ENCODE peak calls at places on chromosomes 6 and 20, in eight cellular contexts. N is body of pancreas, Y is tibial nerve, T is Peyer's patch, H is NB4, L is upper lobe of left lung, M is HepG2, C is ovary. U is an unnamed sample.

GRCh38 chr20:31954500-31954899 is 2.7 kb upstream of the PDRG1 start:
- DNase-seq in H (no peak), T (no peak), Y (no peak), M (no peak), N (no peak), C (no peak), L (no peak), U (no peak)

GRCh38 chr6:1316482-1317220 is 4.8 kb downstream of the FOXQ1 start:
- DNase-seq in M (peak), H (peak), Y (no peak), C (no peak), L (no peak), N (peak), T (no peak), U (no peak)

GRCh38 chr6:161228911-161229591 is 44.8 kb downstream of the AGPAT4 start:
- DNase-seq in N (no peak), C (no peak), Y (no peak), L (no peak), H (peak), T (no peak), M (no peak), U (no peak)

GRCh38 chr20:63896136-63896890 is 1.4 kb downstream of the DNAJC5 start:
- DNase-seq in H (peak), N (peak), C (peak), Y (peak), L (peak), T (peak), M (peak), U (no peak)

GRCh38 chr6:112636650-112637260 is 289.6 kb downstream of the RFPL4B start:
- DNase-seq in L (no peak), H (no peak), T (no peak), N (no peak), C (no peak), M (no peak), Y (no peak), U (no peak)

GRCh38 chr20:62980970-62981369 is 25.8 kb downstream of the BHLHE23 start:
- DNase-seq in N (no peak), M (no peak), Y (no peak), L (no peak), C (no peak), H (peak), T (no peak), U (peak)

GRCh38 chr6:72552938-72553337 is 68.9 kb upstream of the KCNQ5 start:
- DNase-seq in N (no peak), C (no peak), M (no peak), H (no peak), L (no peak), T (no peak), Y (no peak), U (no peak)

GRCh38 chr6:6007311-6008113 is 787 bp upstream of the NRN1 start:
- DNase-seq in N (no peak), Y (no peak), T (no peak), C (no peak), M (no peak), H (peak), L (no peak), U (no peak)

GRCh38 chr20:10653593-10654288 is 20.1 kb downstream of the JAG1 start:
- DNase-seq in C (peak), M (no peak), H (no peak), N (no peak), T (no peak), Y (no peak), L (peak), U (no peak)

GRCh38 chr6:29483735-29484134 is 4.0 kb downstream of the MAS1L start:
- DNase-seq in M (no peak), H (no peak), Y (no peak), L (no peak), T (no peak), N (no peak), C (no peak), U (no peak)

GRCh38 chr6:45677381-45677992 is 299.8 kb upstream of the SUPT3H start:
- DNase-seq in H (peak), L (peak), T (peak), M (no peak), C (no peak), Y (no peak), N (no peak), U (peak)

GRCh38 chr20:32438331-32438858 is 80.3 kb downstream of the ASXL1 start:
- DNase-seq in N (no peak), C (no peak), L (no peak), M (no peak), T (no peak), H (no peak), Y (no peak), U (no peak)

GRCh38 chr6:139693735-139694134 is 319.3 kb upstream of the CITED2 start:
- DNase-seq in Y (no peak), H (no peak), C (no peak), N (no peak), L (no peak), T (no peak), M (no peak), U (no peak)

GRCh38 chr6:82078286-82078908 is 169.1 kb downstream of the IBTK start:
- DNase-seq in T (no peak), H (peak), N (no peak), C (no peak), Y (no peak), M (no peak), L (no peak), U (no peak)

GRCh38 chr6:93784794-93785757 is 365.7 kb upstream of the EPHA7 start:
- DNase-seq in T (no peak), L (no peak), M (no peak), Y (no peak), N (no peak), H (no peak), C (no peak), U (no peak)

GRCh38 chr6:19838442-19839236 is 1.5 kb downstream of the ID4 start:
- DNase-seq in M (peak), T (peak), L (peak), N (peak), C (peak), Y (no peak), H (no peak), U (peak)

GRCh38 chr6:126529605-126530004 is 189.7 kb downstream of the CENPW start:
- DNase-seq in H (no peak), M (no peak), L (no peak), T (no peak), N (no peak), Y (no peak), C (no peak), U (no peak)

GRCh38 chr6:73955800-73956199 is 259.8 kb downstream of the CD109 start:
- DNase-seq in L (no peak), H (no peak), Y (no peak), M (no peak), T (no peak), N (no peak), C (no peak), U (no peak)

GRCh38 chr6:101083533-101084172 is 202.5 kb upstream of the ASCC3 start:
- DNase-seq in H (no peak), L (no peak), N (no peak), C (no peak), M (peak), Y (no peak), T (no peak), U (no peak)

GRCh38 chr20:50055524-50056083 is 57.3 kb downstream of the UBE2V1 start:
- DNase-seq in M (no peak), H (no peak), N (no peak), Y (no peak), L (no peak), T (no peak), C (no peak), U (no peak)

GRCh38 chr20:9223296-9223695 is 154.4 kb downstream of the PLCB4 start:
- DNase-seq in L (no peak), M (no peak), H (no peak), N (no peak), T (no peak), C (no peak), Y (no peak), U (no peak)

GRCh38 chr6:26159417-26160273 is 72.4 kb downstream of the HFE start:
- DNase-seq in N (no peak), T (no peak), H (peak), M (no peak), Y (no peak), C (no peak), L (no peak), U (no peak)

GRCh38 chr6:87705070-87705691 is 3.1 kb upstream of the AKIRIN2 start:
- DNase-seq in C (no peak), N (no peak), L (no peak), Y (no peak), H (peak), T (no peak), M (peak), U (no peak)

GRCh38 chr6:36546958-36547645 is at the start of gene STK38:
- DNase-seq in H (peak), C (peak), T (peak), Y (peak), L (peak), M (peak), N (peak), U (peak)

GRCh38 chr6:147693185-147693584 is 184.7 kb downstream of the SAMD5 start:
- DNase-seq in T (no peak), H (no peak), C (no peak), M (no peak), L (no peak), Y (no peak), N (no peak), U (no peak)

GRCh38 chr20:20466341-20466879 is 98.5 kb downstream of the INSM1 start:
- DNase-seq in T (peak), M (no peak), L (no peak), Y (no peak), N (no peak), H (peak), C (no peak), U (no peak)

GRCh38 chr6:125947581-125947980 is 9.0 kb upstream of the HINT3 start:
- DNase-seq in H (no peak), Y (no peak), L (peak), M (no peak), N (no peak), C (no peak), T (peak), U (no peak)

GRCh38 chr20:36121981-36122930 is 32.3 kb upstream of the EPB41L1 start:
- DNase-seq in M (no peak), T (peak), H (no peak), C (no peak), L (peak), N (peak), Y (no peak), U (no peak)

GRCh38 chr20:408843-409696 is 971 bp downstream of the RBCK1 start:
- DNase-seq in M (no peak), C (no peak), H (peak), T (peak), L (no peak), N (no peak), Y (no peak), U (no peak)

GRCh38 chr6:35492664-35493284 is 4.1 kb downstream of the TEAD3 start:
- DNase-seq in Y (no peak), C (no peak), M (no peak), L (no peak), H (peak), N (no peak), T (no peak), U (no peak)

GRCh38 chr20:21303872-21304586 is 898 bp downstream of the XRN2 start:
- DNase-seq in T (no peak), L (no peak), C (no peak), N (no peak), M (no peak), H (peak), Y (no peak), U (no peak)

GRCh38 chr20:4812641-4813075 is 90.9 kb downstream of the PRND start:
- DNase-seq in T (peak), N (no peak), M (no peak), Y (no peak), L (no peak), C (no peak), H (peak), U (no peak)

GRCh38 chr20:38353298-38353697 is 7.0 kb downstream of the LBP start:
- DNase-seq in T (no peak), N (no peak), M (no peak), Y (no peak), H (no peak), L (no peak), C (no peak), U (no peak)

GRCh38 chr6:113980937-113981554 is 10.1 kb upstream of the HDAC2 start:
- DNase-seq in T (no peak), Y (no peak), L (no peak), H (peak), M (peak), N (no peak), C (no peak), U (no peak)

GRCh38 chr20:17909745-17910345 is 58.7 kb downstream of the SNX5 start:
- DNase-seq in Y (no peak), T (no peak), N (no peak), H (no peak), M (no peak), C (no peak), L (no peak), U (no peak)

GRCh38 chr6:32854376-32855178 is 585 bp downstream of the PSMB9 start:
- DNase-seq in Y (no peak), T (peak), C (no peak), H (peak), M (no peak), L (peak), N (peak), U (peak)

GRCh38 chr20:2234788-2235187 is 61.0 kb upstream of the TGM3 start:
- DNase-seq in T (no peak), H (no peak), L (no peak), N (no peak), Y (no peak), M (no peak), C (no peak), U (no peak)

GRCh38 chr6:33620584-33621395 is at the start of gene ITPR3:
- DNase-seq in H (peak), N (peak), M (no peak), T (peak), C (peak), Y (no peak), L (peak), U (peak)

GRCh38 chr6:130120731-130121130 is 102.0 kb downstream of the SAMD3 start:
- DNase-seq in T (no peak), N (no peak), L (no peak), M (no peak), Y (no peak), C (no peak), H (no peak), U (no peak)

GRCh38 chr6:154995241-154996162 is at the start of gene TIAM2:
- DNase-seq in Y (no peak), L (no peak), T (no peak), C (no peak), H (no peak), N (no peak), M (no peak), U (peak)
- TF ChIP-seq POLR2A in Y (no peak), L (no peak), T (peak), C (no peak), H (no peak), N (no peak), M (no peak), U (no peak)

GRCh38 chr20:45365444-45365970 is 2.6 kb downstream of the SYS1 start:
- DNase-seq in H (no peak), Y (no peak), L (peak), C (no peak), N (no peak), T (no peak), M (no peak), U (no peak)

GRCh38 chr20:45361794-45362193 is 1.2 kb upstream of the SYS1 start:
- DNase-seq in T (no peak), C (no peak), N (no peak), H (peak), M (peak), L (peak), Y (no peak), U (no peak)

GRCh38 chr20:45366192-45366591 is 3.2 kb downstream of the SYS1 start:
- DNase-seq in L (no peak), C (no peak), M (no peak), H (no peak), N (no peak), Y (no peak), T (no peak), U (no peak)

GRCh38 chr20:45363611-45364492 is 896 bp downstream of the SYS1 start:
- DNase-seq in M (no peak), T (no peak), Y (no peak), N (no peak), H (peak), C (no peak), L (peak), U (no peak)

GRCh38 chr20:45362804-45363610 is at the start of gene SYS1:
- DNase-seq in T (peak), N (peak), L (peak), M (peak), C (peak), H (peak), Y (peak), U (peak)
- TF ChIP-seq POLR2A in T (peak), N (peak), L (peak), M (peak), C (peak), H (peak), Y (peak), U (peak)

GRCh38 chr6:43970068-43970912 is 157.0 kb downstream of the MRPL14 start:
- DNase-seq in H (no peak), M (no peak), N (peak), T (no peak), C (no peak), Y (no peak), L (peak), U (no peak)

GRCh38 chr6:43972915-43973304 is 154.3 kb downstream of the MRPL14 start:
- DNase-seq in H (no peak), M (no peak), L (peak), C (peak), Y (no peak), T (peak), N (peak), U (no peak)

GRCh38 chr6:43972179-43972914 is 154.9 kb downstream of the MRPL14 start:
- DNase-seq in M (no peak), Y (no peak), H (no peak), N (peak), L (peak), T (no peak), C (no peak), U (no peak)

GRCh38 chr6:43970913-43971775 is 156.1 kb downstream of the MRPL14 start:
- DNase-seq in L (peak), M (no peak), Y (no peak), T (no peak), N (peak), H (no peak), C (no peak), U (no peak)

GRCh38 chr6:43971776-43972126 is 155.5 kb downstream of the MRPL14 start:
- DNase-seq in N (no peak), T (no peak), Y (no peak), L (no peak), H (no peak), C (no peak), M (no peak), U (no peak)
- TF ChIP-seq POLR2A in N (no peak), T (no peak), Y (no peak), L (no peak), H (no peak), C (no peak), M (no peak), U (no peak)

DNA sequence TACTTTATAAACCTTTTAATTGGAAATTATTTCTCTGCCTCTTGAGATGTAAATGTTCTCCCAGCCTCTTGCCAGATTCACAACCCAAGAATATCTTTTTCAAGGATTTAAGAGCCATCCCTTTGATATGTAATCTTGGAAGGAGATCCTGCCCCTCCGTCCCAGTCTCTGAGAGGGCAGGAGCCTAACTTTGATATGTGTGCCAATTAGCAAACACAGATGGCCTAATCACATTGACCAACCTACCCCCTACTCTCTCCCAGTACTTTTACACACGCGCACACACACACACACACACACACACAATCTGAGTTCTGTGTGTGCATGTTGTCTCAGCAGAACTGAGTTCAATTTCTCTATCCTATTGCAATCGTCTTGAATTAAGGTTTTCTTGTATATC is 623.8 kb downstream of the PHF3 start:
- DNase-seq in C (no peak), H (no peak), T (no peak), M (no peak), L (no peak), N (no peak), Y (no peak), U (no peak)
- TF ChIP-seq POLR2A in C (no peak), H (no peak), T (no peak), M (no peak), L (no peak), N (no peak), Y (no peak), U (no peak)

DNA sequence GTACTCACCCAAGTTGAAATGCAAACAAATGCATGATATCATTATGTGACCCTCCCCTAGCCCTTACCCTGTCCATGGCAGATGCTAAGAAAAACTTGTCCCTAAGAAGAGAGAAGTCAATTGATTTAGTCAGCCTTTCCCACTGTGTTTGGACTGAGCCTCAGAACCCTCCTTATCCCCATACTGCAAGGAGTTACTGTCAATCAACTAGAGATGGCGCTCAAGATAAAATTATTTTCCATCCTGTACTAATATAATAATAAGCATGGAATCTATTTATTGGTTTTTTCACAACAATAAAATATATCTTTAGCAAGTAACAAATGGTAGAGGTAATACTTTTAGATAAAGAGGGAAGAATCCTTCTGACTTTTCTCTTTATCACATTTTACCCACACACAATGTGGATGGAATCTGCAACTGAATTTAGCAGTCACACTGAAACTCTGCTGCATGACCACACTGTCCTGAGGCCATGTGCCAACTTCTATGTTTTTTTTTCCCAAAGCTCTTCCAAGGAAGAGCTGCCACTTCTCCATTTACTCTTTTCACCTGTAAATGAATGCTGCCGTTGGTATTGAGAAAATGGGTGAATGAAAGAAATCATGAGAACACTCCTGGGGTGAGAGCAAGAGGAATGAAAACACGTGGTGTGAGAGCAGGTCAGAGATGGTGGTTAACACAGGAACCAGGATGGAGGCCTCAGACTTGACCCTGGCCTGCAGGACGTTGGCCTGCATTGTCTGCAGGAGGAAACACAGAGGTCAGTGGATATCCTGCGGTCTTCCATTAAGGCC is 10.5 kb downstream of the NT5E start:
- DNase-seq in H (no peak), Y (no peak), C (no peak), M (no peak), N (no peak), L (no peak), T (no peak), U (no peak)
- TF ChIP-seq POLR2A in H (no peak), Y (no peak), C (no peak), M (no peak), N (no peak), L (no peak), T (no peak), U (no peak)

GRCh38 chr20:44733341-44734069 is 12.2 kb upstream of the KCNK15 start:
- DNase-seq in L (peak), T (peak), N (peak), H (peak), M (peak), Y (peak), C (peak), U (peak)
- TF ChIP-seq POLR2A in L (no peak), T (no peak), N (no peak), H (no peak), M (no peak), Y (no peak), C (no peak), U (no peak)

U was measured in GM12891.